ENCODE peak calls at places on chromosomes 16 and 17, in eight cellular contexts. N, G, W, J, V, I, F and E are unnamed samples.
A peak's percentile ranks its signal among the peaks of the same experiment; 100 is the strongest.

GRCh38 chr16:17277981-17278381 is 192.8 kb downstream of the XYLT1 start:
- DNase-seq in N (no peak), G (peak; percentile 8), W (peak; percentile 7), J (peak; percentile 61), V (no peak), I (peak; percentile 50), F (peak; percentile 7), E (no peak)

GRCh38 chr16:2710711-2711231 is 9.3 kb downstream of the PRSS27 start:
- DNase-seq in N (no peak), G (no peak), W (no peak), J (no peak), V (no peak), I (no peak), F (no peak), E (no peak)

GRCh38 chr17:63641678-63642077 is 19.5 kb downstream of the MAP3K3 start:
- DNase-seq in N (no peak), G (no peak), W (no peak), J (no peak), V (peak; percentile 88), I (no peak), F (no peak), E (no peak)

GRCh38 chr17:27489045-27489715 is 32.9 kb downstream of the KSR1 start:
- DNase-seq in N (no peak), G (peak; percentile 19), W (peak; percentile 69), J (peak; percentile 50), V (peak; percentile 70), I (no peak), F (peak; percentile 59), E (peak; percentile 48)

GRCh38 chr16:29958756-29959155 is 3.1 kb upstream of the TMEM219 start:
- DNase-seq in N (no peak), G (no peak), W (no peak), J (no peak), V (no peak), I (no peak), F (no peak), E (no peak)

GRCh38 chr17:15444805-15445204 is 22.6 kb downstream of the CDRT4 start:
- DNase-seq in N (no peak), G (peak; percentile 62), W (no peak), J (no peak), V (no peak), I (no peak), F (no peak), E (no peak)

GRCh38 chr16:26993511-26993910 is 73.2 kb upstream of the C16orf82 start:
- DNase-seq in N (no peak), G (peak; percentile 11), W (no peak), J (no peak), V (no peak), I (no peak), F (no peak), E (no peak)

GRCh38 chr16:48128769-48129168 is 27.0 kb downstream of the ABCC12 start:
- DNase-seq in N (no peak), G (no peak), W (no peak), J (no peak), V (no peak), I (no peak), F (no peak), E (no peak)

GRCh38 chr17:6110592-6110991 is 40.4 kb downstream of the WSCD1 start:
- DNase-seq in N (no peak), G (no peak), W (no peak), J (no peak), V (no peak), I (no peak), F (no peak), E (peak; percentile 58)

GRCh38 chr16:4272114-4272954 is 489 bp downstream of the TFAP4 start:
- DNase-seq in N (no peak), G (no peak), W (peak; percentile 38), J (peak; percentile 45), V (no peak), I (peak; percentile 74), F (no peak), E (peak; percentile 40)

GRCh38 chr16:4271176-4272113 is 1.4 kb downstream of the TFAP4 start:
- DNase-seq in N (peak; percentile 76), G (peak; percentile 92), W (peak; percentile 95), J (peak; percentile 92), V (peak; percentile 87), I (peak; percentile 96), F (peak; percentile 91), E (peak; percentile 92)

GRCh38 chr16:4275861-4276260 is 3.0 kb upstream of the TFAP4 start:
- DNase-seq in N (no peak), G (no peak), W (no peak), J (no peak), V (no peak), I (no peak), F (no peak), E (no peak)

GRCh38 chr16:4270595-4270994 is 2.2 kb downstream of the TFAP4 start:
- DNase-seq in N (no peak), G (no peak), W (no peak), J (no peak), V (no peak), I (no peak), F (no peak), E (no peak)

DNA sequence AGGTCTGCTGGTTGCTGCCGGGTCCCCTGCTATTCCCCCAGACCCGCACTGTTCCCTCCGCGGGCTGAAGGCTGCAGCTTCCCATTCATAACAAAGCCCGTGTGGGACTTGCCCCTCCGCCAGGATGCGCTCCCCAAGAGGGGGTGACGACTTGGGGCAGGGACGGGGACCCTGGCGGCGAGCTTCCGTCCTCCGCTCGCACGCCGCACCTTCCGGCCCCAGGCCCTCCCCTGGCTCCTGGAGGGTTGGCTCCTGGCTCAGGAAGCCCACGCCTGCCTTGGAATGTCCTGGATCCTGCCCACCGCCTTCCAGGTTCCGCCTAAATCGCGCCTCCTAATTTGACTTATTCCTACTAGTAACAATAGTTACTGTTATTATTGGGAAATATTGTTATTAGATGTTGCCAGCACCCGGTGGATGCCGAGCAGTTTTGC is 1.1 kb upstream of the TFAP4 start:
- DNase-seq in N (no peak), G (peak; percentile 19), W (peak; percentile 31), J (peak; percentile 62), V (no peak), I (peak; percentile 76), F (peak; percentile 22), E (no peak)
- TF ChIP-seq CTCF in N (peak; percentile 34), G (peak; percentile 64), W (peak; percentile 51), J (no peak), V (peak; percentile 2), I (peak; percentile 55), F (peak; percentile 32), E (peak; percentile 39)

DNA sequence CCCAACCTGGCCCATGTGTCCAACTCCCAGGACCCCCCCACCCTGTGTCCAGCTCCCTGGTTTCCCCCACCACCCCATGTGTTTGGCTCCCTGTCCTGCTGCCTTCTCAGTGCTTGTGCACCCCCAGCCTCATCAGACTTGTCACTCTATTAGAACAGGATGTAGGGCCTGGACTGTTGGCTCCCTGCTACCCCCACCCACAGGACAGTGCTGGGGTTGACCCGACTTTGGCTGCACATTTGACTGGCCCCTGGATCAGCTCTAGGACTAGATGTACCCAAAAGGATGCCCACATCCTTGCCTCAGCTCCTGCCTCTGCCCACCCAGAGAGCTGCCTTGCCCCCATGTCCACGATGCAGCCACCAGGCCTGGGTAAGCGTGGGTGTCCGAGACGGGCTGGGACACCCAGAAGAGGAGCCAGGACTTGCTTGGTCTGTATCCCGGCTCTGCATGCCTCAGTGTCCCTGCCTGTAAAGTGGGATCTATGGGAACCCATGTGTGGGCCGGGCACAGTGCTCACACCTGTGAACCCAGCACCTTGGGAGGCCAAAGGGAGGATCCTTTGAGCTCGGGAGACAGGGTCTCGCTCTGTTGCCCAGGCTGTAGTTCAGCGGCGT is 1.5 kb upstream of the CCDC57 start:
- DNase-seq in N (no peak), G (no peak), W (no peak), J (no peak), V (peak; percentile 50), I (no peak), F (no peak), E (no peak)
- TF ChIP-seq CTCF in N (no peak), G (no peak), W (no peak), J (no peak), V (no peak), I (no peak), F (no peak), E (no peak)

DNA sequence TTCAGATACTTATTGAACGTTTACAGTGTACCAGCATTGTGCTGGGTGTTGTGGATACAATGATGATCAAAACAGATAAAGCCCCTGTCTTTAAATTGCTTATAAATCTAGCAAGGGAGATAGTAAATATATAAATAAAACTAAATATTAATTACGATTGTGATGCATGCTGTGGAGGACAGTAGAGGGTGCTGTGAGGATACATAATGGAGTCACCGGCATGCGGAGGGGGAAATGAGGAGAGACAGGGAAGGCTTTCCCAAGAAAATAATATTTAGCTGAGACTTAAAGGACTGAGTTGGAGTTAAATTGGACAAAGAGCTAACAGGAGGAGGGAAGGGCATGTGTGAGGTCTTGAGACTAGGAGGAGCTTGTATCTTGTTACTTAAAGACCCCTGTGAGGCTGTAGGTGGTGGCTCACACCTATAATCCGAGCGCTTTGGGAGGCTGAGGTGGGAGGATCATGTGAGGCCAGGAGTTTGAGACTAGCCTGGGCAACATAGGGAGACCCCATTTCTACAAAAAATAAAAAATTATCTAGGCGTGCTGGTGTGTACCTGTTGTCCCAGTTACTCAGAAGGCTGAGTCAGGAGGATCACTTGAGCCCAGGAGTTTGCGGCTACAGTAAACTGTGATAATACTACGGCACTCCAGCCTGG is 2.4 kb downstream of the DHRS7B start:
- DNase-seq in N (peak; percentile 26), G (peak; percentile 52), W (peak; percentile 78), J (no peak), V (no peak), I (no peak), F (peak; percentile 67), E (peak; percentile 36)
- TF ChIP-seq CTCF in N (peak; percentile 71), G (peak; percentile 77), W (peak; percentile 74), J (peak; percentile 18), V (peak; percentile 59), I (peak; percentile 25), F (peak; percentile 78), E (peak; percentile 45)

GRCh38 chr16:84119368-84119767 is 2.6 kb upstream of the MBTPS1 start:
- DNase-seq in N (no peak), G (no peak), W (no peak), J (no peak), V (no peak), I (no peak), F (no peak), E (no peak)

GRCh38 chr16:84116720-84117481 is at the start of gene MBTPS1:
- DNase-seq in N (peak; percentile 96), G (peak; percentile 97), W (peak; percentile 99), J (peak; percentile 99), V (peak; percentile 97), I (peak; percentile 100), F (peak; percentile 97), E (peak; percentile 98)

GRCh38 chr16:84117482-84117843 is 721 bp upstream of the MBTPS1 start:
- DNase-seq in N (no peak), G (peak; percentile 25), W (peak; percentile 43), J (no peak), V (no peak), I (peak; percentile 58), F (peak; percentile 31), E (peak; percentile 52)

GRCh38 chr16:84120023-84120422 is 3.3 kb upstream of the MBTPS1 start:
- DNase-seq in N (no peak), G (no peak), W (no peak), J (no peak), V (no peak), I (no peak), F (no peak), E (no peak)

GRCh38 chr16:84115919-84116719 is 623 bp downstream of the MBTPS1 start:
- DNase-seq in N (no peak), G (peak; percentile 3), W (peak; percentile 60), J (peak; percentile 66), V (no peak), I (no peak), F (peak; percentile 39), E (peak; percentile 40)
- TF ChIP-seq CTCF in N (no peak), G (peak; percentile 72), W (no peak), J (no peak), V (no peak), I (peak; percentile 60), F (peak; percentile 37), E (no peak)